ENCODE peak calls at places on chromosomes 13 and 19, in eight cellular contexts. Y is BJ; G is cardiac muscle cell; X is body of pancreas; C is CD8-positive, alpha-beta T cell; J is BE2C; L is brain microvascular endothelial cell; Q is AG04450. N is an unnamed sample. For H3K27me3, the result is how much of the 10 kb centered on the place peaks cover.

GRCh38 chr13:50531917-50532899 is 311.3 kb downstream of the DLEU7 start:
- DNase-seq in Y (no peak), G (no peak), X (no peak), C (no peak), J (no peak), L (peak), Q (no peak), N (no peak)

GRCh38 chr19:1037553-1038115 is 2.3 kb upstream of the ABCA7 start:
- DNase-seq in Y (no peak), G (no peak), X (no peak), C (no peak), J (peak), L (no peak), Q (no peak), N (no peak)

GRCh38 chr19:17089238-17089637 is 13.7 kb downstream of the MYO9B start:
- DNase-seq in Y (peak), G (no peak), X (no peak), C (no peak), J (no peak), L (peak), Q (peak), N (no peak)

GRCh38 chr13:94248454-94249233 is 230.8 kb downstream of the DCT start:
- DNase-seq in Y (no peak), G (no peak), X (no peak), C (no peak), J (no peak), L (no peak), Q (no peak), N (no peak)

GRCh38 chr19:31313291-31314030 is 35.8 kb downstream of the TSHZ3 start:
- DNase-seq in Y (no peak), G (no peak), X (no peak), C (no peak), J (no peak), L (no peak), Q (no peak), N (no peak)

GRCh38 chr19:47610902-47611301 is 2.0 kb downstream of the BICRA start:
- DNase-seq in Y (no peak), G (no peak), X (peak), C (no peak), J (no peak), L (no peak), Q (no peak), N (no peak)

GRCh38 chr13:57491318-57491717 is 140.2 kb upstream of the PCDH17 start:
- DNase-seq in Y (no peak), G (no peak), X (no peak), C (no peak), J (no peak), L (no peak), Q (no peak), N (no peak)

GRCh38 chr19:18961767-18962423 is 20.9 kb upstream of the HOMER3 start:
- DNase-seq in Y (no peak), G (peak), X (no peak), C (peak), J (no peak), L (no peak), Q (no peak), N (no peak)

GRCh38 chr19:9877775-9878510 is 42.8 kb downstream of the PIN1 start:
- DNase-seq in Y (peak), G (no peak), X (no peak), C (no peak), J (no peak), L (peak), Q (peak), N (no peak)

GRCh38 chr19:55257461-55258411 is 1.1 kb downstream of the PPP6R1 start:
- DNase-seq in Y (no peak), G (peak), X (peak), C (no peak), J (no peak), L (peak), Q (no peak), N (no peak)

GRCh38 chr13:48571121-48571901 is 38.4 kb upstream of the RCBTB2 start:
- DNase-seq in Y (no peak), G (peak), X (no peak), C (no peak), J (no peak), L (peak), Q (peak), N (no peak)

GRCh38 chr19:11848594-11849263 is at the start of gene ZNF439:
- DNase-seq in Y (peak), G (peak), X (peak), C (peak), J (peak), L (peak), Q (peak), N (peak)

GRCh38 chr19:43439183-43440063 is 24.7 kb downstream of the TEX101 start:
- DNase-seq in Y (peak), G (no peak), X (no peak), C (peak), J (no peak), L (no peak), Q (no peak), N (peak)

GRCh38 chr13:51697181-51697580 is 106.8 kb downstream of the DHRS12 start:
- DNase-seq in Y (no peak), G (no peak), X (no peak), C (no peak), J (no peak), L (peak), Q (no peak), N (no peak)

GRCh38 chr19:14158276-14159023 is 22.1 kb upstream of the ASF1B start:
- DNase-seq in Y (no peak), G (no peak), X (no peak), C (no peak), J (no peak), L (no peak), Q (no peak), N (no peak)

GRCh38 chr19:32308436-32309077 is 36.9 kb upstream of the ZNF507 start:
- DNase-seq in Y (no peak), G (no peak), X (no peak), C (no peak), J (no peak), L (no peak), Q (no peak), N (no peak)

GRCh38 chr19:5126498-5127223 is 157.7 kb downstream of the KDM4B start:
- DNase-seq in Y (no peak), G (no peak), X (no peak), C (peak), J (no peak), L (no peak), Q (no peak), N (no peak)

GRCh38 chr13:29925457-29925856 is 75.0 kb upstream of the UBL3 start:
- DNase-seq in Y (no peak), G (peak), X (peak), C (no peak), J (peak), L (peak), Q (no peak), N (peak)

GRCh38 chr13:111095911-111096501 is 19.1 kb upstream of the ARHGEF7 start:
- DNase-seq in Y (no peak), G (no peak), X (no peak), C (no peak), J (no peak), L (no peak), Q (no peak), N (no peak)
- H3K27me3 ChIP-seq in Y (under half), G (under half), X (under half), C (under half), J (half or more), L (under half), Q (half or more), N (under half)

DNA sequence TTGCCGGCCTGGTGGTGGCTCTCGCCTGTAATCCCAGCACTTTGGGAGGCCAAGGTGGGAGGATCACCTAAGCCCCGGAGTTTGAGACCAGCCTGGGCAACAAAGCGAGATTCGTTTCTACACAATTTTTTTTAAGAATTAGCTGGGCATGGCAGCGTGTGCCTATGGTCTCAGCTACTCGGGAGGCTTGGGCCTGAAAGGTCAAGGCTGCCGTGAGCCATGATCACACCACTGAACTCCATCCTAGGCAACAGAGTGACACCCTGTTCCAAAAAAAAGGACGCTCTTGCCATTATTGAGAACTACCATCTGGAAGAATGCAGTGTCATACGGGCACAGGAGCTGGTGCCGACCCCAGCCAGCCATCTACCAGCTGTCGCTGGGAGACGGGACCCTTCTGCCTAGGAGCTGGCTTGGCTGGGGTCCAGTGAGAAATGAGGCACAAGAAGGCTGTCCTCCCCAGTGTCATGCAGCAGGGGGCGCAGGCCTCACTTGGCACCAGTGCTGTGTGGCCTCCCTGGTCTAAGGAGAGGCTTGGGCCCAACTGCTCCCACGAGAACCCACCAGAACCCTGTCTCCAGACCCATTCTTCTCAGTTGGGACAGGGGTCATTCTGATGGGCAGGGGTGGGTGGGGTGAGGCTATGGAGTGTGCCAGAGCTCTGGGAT is 12.2 kb upstream of the RELB start:
- DNase-seq in Y (no peak), G (peak), X (peak), C (peak), J (peak), L (peak), Q (peak), N (peak)
- TF ChIP-seq CTCF in Y (peak), G (peak), X (peak), C (peak), J (peak), L (peak), Q (peak), N (peak)

DNA sequence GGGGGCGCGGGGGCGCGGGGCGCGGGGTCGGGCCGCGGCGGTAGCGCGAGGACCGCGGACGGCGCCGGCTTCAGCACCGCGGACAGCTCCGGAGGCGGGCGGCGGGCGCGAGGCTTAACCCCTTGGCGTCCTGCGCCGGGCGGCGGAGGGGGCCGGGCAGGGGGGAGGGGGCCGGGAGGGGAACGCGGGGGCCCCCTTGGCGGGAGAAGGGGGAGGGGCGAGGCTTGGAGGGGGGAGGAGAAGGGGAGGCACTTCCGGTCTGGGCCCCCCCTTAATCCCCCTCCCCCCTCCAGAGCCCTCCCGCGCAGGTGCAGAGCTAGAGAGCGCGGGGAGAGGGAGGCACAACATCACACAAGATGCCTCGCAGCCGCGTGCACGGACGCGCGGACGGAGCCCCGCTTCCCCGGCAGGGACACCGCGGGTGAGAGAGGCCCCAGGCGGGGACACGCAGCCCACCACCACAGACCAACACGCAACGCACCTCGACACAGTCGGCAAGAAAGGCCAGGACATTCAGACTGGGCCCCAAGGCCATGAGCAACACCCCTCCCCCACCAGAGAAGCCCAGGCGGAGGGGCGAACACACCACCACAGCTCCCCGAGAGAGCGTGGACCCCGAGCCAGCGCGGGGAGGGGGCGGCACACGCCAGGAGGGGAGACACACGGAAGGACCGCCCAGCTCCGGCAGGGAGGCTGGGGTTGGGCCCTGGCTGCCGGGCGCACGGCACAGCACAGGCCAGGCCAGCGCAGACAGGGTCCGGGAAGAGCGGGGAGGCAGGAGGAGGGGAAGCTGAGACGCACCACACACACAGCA is 24.1 kb downstream of the SHANK1 start:
- DNase-seq in Y (no peak), G (peak), X (no peak), C (no peak), J (peak), L (no peak), Q (no peak), N (no peak)
- H3K27me3 ChIP-seq in Y (under half), G (half or more), X (under half), C (under half), J (under half), L (under half), Q (under half), N (under half)

GRCh38 chr13:45718063-45718462 is 15.9 kb downstream of the CBY2 start:
- DNase-seq in Y (no peak), G (peak), X (no peak), C (no peak), J (no peak), L (peak), Q (no peak), N (no peak)
- TF ChIP-seq CTCF in Y (peak), G (peak), X (peak), C (peak), J (peak), L (peak), Q (peak), N (no peak)

GRCh38 chr19:40697007-40697406 is 6.6 kb upstream of the NUMBL start:
- DNase-seq in Y (no peak), G (no peak), X (no peak), C (no peak), J (no peak), L (no peak), Q (no peak), N (no peak)
- H3K27me3 ChIP-seq in Y (under half), G (under half), X (under half), C (under half), J (under half), L (under half), Q (under half), N (under half)

GRCh38 chr13:23161176-23161825 is 19.5 kb upstream of the SGCG start:
- DNase-seq in Y (no peak), G (no peak), X (no peak), C (no peak), J (no peak), L (no peak), Q (no peak), N (no peak)

GRCh38 chr13:23159587-23160240 is 21.1 kb upstream of the SGCG start:
- DNase-seq in Y (no peak), G (no peak), X (no peak), C (no peak), J (no peak), L (no peak), Q (no peak), N (no peak)

GRCh38 chr13:23159205-23159586 is 21.6 kb upstream of the SGCG start:
- DNase-seq in Y (no peak), G (peak), X (no peak), C (no peak), J (peak), L (peak), Q (no peak), N (peak)

GRCh38 chr13:23160241-23161175 is 20.3 kb upstream of the SGCG start:
- DNase-seq in Y (no peak), G (peak), X (no peak), C (no peak), J (no peak), L (no peak), Q (no peak), N (no peak)
- TF ChIP-seq CTCF in Y (peak), G (no peak), X (no peak), C (no peak), J (peak), L (no peak), Q (no peak), N (peak)

GRCh38 chr13:79353698-79354097 is 52.4 kb downstream of the RBM26 start:
- DNase-seq in Y (no peak), G (no peak), X (no peak), C (no peak), J (no peak), L (no peak), Q (no peak), N (no peak)
- H3K27me3 ChIP-seq in Y (under half), G (under half), X (under half), C (under half), J (under half), L (under half), Q (under half), N (under half)

DNA sequence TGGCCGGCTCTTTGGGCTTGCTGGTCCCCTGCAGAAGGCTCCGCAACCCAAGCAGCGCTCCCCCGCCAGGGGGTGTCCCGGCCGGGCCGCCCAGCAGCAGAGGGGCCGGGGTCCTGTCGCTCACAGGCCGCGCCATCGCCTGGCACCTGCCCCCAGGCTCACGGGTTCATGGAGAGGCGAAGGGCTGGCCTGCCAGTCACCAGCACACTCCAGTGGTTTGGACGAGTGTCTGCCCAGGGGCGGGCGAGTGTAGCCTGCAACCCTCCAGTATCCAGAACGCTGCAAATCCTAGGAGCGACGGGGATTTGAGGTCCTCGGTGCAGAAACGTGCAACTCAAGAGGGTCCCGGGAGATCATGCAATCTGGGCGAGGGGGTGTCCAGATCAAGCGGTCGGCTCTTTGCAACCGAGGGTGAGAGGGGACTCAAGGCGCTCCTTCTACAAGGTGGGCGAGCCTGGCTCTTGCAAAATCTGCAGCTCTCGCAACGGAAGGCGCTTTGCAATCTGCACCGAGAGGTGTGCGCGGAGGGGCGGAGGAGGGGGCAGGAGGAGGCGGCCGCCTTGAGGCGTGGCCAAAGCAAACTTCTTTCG is at the start of gene DBP:
- DNase-seq in Y (no peak), G (peak), X (no peak), C (peak), J (peak), L (no peak), Q (no peak), N (no peak)
- TF ChIP-seq CTCF in Y (peak), G (peak), X (peak), C (no peak), J (no peak), L (no peak), Q (peak), N (peak)

DNA sequence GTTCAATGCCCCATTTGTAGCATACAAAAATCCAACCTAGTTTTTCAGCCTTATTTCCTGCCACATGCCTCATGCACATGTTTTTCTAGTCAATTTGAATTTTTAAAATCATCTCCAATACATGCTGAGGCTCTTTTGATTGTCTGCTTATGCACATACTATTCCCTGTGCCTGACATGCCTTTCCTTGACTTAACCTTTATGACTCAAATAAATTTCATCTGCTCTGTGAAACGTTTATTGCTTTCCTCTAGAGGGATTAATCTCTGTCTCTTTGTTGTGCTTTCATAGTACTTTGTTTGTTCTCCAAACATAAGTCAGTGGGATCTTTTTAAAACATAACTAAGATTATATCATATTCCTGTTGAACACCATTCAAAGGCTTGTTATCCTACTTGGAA is 346.7 kb downstream of the FGF14 start:
- DNase-seq in Y (no peak), G (no peak), X (no peak), C (no peak), J (no peak), L (no peak), Q (no peak), N (no peak)
- H3K27me3 ChIP-seq in Y (under half), G (under half), X (under half), C (under half), J (under half), L (under half), Q (under half), N (under half)

GRCh38 chr19:27745978-27746542 is 1466.9 kb downstream of the UQCRFS1 start:
- DNase-seq in Y (no peak), G (no peak), X (no peak), C (no peak), J (no peak), L (no peak), Q (no peak), N (no peak)

GRCh38 chr19:27750697-27751391 is 1462.1 kb downstream of the UQCRFS1 start:
- DNase-seq in Y (no peak), G (no peak), X (no peak), C (no peak), J (no peak), L (no peak), Q (no peak), N (no peak)

GRCh38 chr19:27748551-27749152 is 1464.3 kb downstream of the UQCRFS1 start:
- DNase-seq in Y (no peak), G (no peak), X (no peak), C (no peak), J (no peak), L (no peak), Q (no peak), N (no peak)

GRCh38 chr19:27744926-27745844 is 1467.8 kb downstream of the UQCRFS1 start:
- DNase-seq in Y (no peak), G (no peak), X (no peak), C (no peak), J (no peak), L (no peak), Q (no peak), N (no peak)

GRCh38 chr19:27746691-27747380 is 1466.1 kb downstream of the UQCRFS1 start:
- DNase-seq in Y (no peak), G (peak), X (no peak), C (no peak), J (peak), L (peak), Q (no peak), N (peak)
- TF ChIP-seq CTCF in Y (peak), G (peak), X (no peak), C (no peak), J (peak), L (peak), Q (peak), N (peak)

N was measured in heart right ventricle.